ENCODE peak calls at places on chromosomes 4 and X, in eight cellular contexts. U is H9, O is fibroblast of lung, Z is IMR-90, K is K562, G is H1, C is mesenchymal stem cell, Q is HCT116. W is an unnamed sample.
A peak's percentile ranks its signal among the peaks of the same experiment; 100 is the strongest.

GRCh38 chrX:81174286-81174685 is 27.4 kb downstream of the HMGN5 start:
- DNase-seq in U (no peak), O (peak; percentile 49), Z (peak; percentile 37), K (no peak), G (no peak), C (peak; percentile 29), Q (no peak), W (peak; percentile 63)

GRCh38 chrX:154800508-154801207 is 4.6 kb downstream of the MPP1 start:
- DNase-seq in U (no peak), O (no peak), Z (no peak), K (no peak), G (no peak), C (no peak), Q (no peak), W (no peak)

GRCh38 chr4:85368240-85368639 is 106.7 kb upstream of the ARHGAP24 start:
- DNase-seq in U (no peak), O (no peak), Z (no peak), K (no peak), G (no peak), C (no peak), Q (no peak), W (no peak)

GRCh38 chr4:23333946-23334878 is 555.6 kb downstream of the PPARGC1A start:
- DNase-seq in U (peak; percentile 61), O (peak; percentile 98), Z (peak; percentile 71), K (peak; percentile 16), G (no peak), C (peak; percentile 90), Q (no peak), W (peak; percentile 94)

GRCh38 chr4:141180991-141181760 is 39.5 kb upstream of the ZNF330 start:
- DNase-seq in U (no peak), O (no peak), Z (no peak), K (no peak), G (no peak), C (no peak), Q (no peak), W (no peak)

GRCh38 chr4:176910646-176911045 is 117.9 kb upstream of the VEGFC start:
- DNase-seq in U (no peak), O (no peak), Z (no peak), K (no peak), G (no peak), C (no peak), Q (no peak), W (no peak)

GRCh38 chr4:84920591-84920990 is 45.9 kb downstream of the WDFY3 start:
- DNase-seq in U (no peak), O (peak; percentile 88), Z (peak; percentile 78), K (no peak), G (no peak), C (peak; percentile 73), Q (no peak), W (no peak)

GRCh38 chrX:14673764-14674163 is 144.4 kb downstream of the GLRA2 start:
- DNase-seq in U (no peak), O (peak; percentile 91), Z (peak; percentile 91), K (no peak), G (no peak), C (peak; percentile 89), Q (peak; percentile 78), W (peak; percentile 92)

GRCh38 chr4:152556283-152556682 is 20.4 kb upstream of the FBXW7 start:
- DNase-seq in U (no peak), O (no peak), Z (no peak), K (no peak), G (no peak), C (no peak), Q (no peak), W (no peak)

GRCh38 chr4:152563209-152563608 is 27.3 kb upstream of the FBXW7 start:
- DNase-seq in U (no peak), O (no peak), Z (no peak), K (no peak), G (no peak), C (no peak), Q (no peak), W (no peak)

GRCh38 chr4:152556814-152557213 is 20.9 kb upstream of the FBXW7 start:
- DNase-seq in U (no peak), O (no peak), Z (no peak), K (no peak), G (no peak), C (no peak), Q (no peak), W (no peak)

GRCh38 chr4:152564336-152564735 is 28.4 kb upstream of the FBXW7 start:
- DNase-seq in U (no peak), O (no peak), Z (no peak), K (no peak), G (no peak), C (no peak), Q (no peak), W (no peak)

DNA sequence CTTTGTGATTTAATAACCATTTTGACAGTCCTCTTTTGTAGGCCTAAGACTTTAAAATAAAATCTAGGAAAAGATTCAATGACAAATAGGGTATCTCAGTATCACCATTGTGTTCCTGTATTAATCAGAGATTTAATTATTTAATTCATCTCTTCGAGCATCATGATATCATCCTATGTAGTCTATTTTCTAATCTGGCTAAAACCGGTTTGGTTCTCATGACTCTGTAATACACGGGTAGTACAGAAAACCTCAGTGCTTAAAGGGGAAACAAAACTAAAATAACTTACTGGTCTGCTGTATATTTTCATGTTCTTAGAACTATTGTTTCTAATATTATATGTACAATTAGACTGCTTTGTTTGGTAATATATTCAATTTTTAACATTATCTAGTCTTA is 23.7 kb upstream of the FBXW7 start:
- DNase-seq in U (no peak), O (no peak), Z (no peak), K (no peak), G (no peak), C (no peak), Q (no peak), W (no peak)
- H2AFZ ChIP-seq in U (no peak overlapping the region), O (no peak overlapping the region), Z (no peak overlapping the region), K (no peak overlapping the region), G (no peak overlapping the region), C (no peak overlapping the region), Q (no peak overlapping the region), W (no peak overlapping the region)

GRCh38 chr4:110084154-110084553 is 114.3 kb downstream of the ELOVL6 start:
- DNase-seq in U (no peak), O (no peak), Z (no peak), K (no peak), G (no peak), C (no peak), Q (no peak), W (no peak)

GRCh38 chr4:110088670-110089069 is 109.7 kb downstream of the ELOVL6 start:
- DNase-seq in U (no peak), O (peak; percentile 65), Z (peak; percentile 76), K (no peak), G (no peak), C (peak; percentile 81), Q (peak; percentile 48), W (no peak)

GRCh38 chr4:110085131-110085530 is 113.3 kb downstream of the ELOVL6 start:
- DNase-seq in U (no peak), O (peak; percentile 73), Z (peak; percentile 35), K (peak; percentile 30), G (no peak), C (no peak), Q (no peak), W (no peak)

GRCh38 chr4:110091426-110091825 is 107.0 kb downstream of the ELOVL6 start:
- DNase-seq in U (no peak), O (peak; percentile 79), Z (peak; percentile 88), K (no peak), G (no peak), C (peak; percentile 34), Q (peak; percentile 64), W (no peak)

GRCh38 chr4:110087116-110087708 is 111.2 kb downstream of the ELOVL6 start:
- DNase-seq in U (no peak), O (peak; percentile 84), Z (peak; percentile 83), K (no peak), G (no peak), C (peak; percentile 64), Q (peak; percentile 51), W (no peak)
- H3K9ac ChIP-seq in U (no peak overlapping the region), O (no peak overlapping the region), Z (no peak overlapping the region), K (no peak overlapping the region), G (no peak overlapping the region), C (peak overlapping the region; percentile 65), Q (no peak overlapping the region), W (no peak overlapping the region)

GRCh38 chr4:38284294-38285045 is 324.3 kb downstream of the PTTG2 start:
- DNase-seq in U (no peak), O (peak; percentile 11), Z (no peak), K (peak; percentile 42), G (no peak), C (no peak), Q (no peak), W (no peak)

GRCh38 chr4:38283724-38284123 is 323.5 kb downstream of the PTTG2 start:
- DNase-seq in U (no peak), O (no peak), Z (no peak), K (no peak), G (no peak), C (no peak), Q (no peak), W (no peak)

GRCh38 chr4:38290360-38290759 is 330.2 kb downstream of the PTTG2 start:
- DNase-seq in U (no peak), O (peak; percentile 49), Z (peak; percentile 70), K (no peak), G (no peak), C (peak; percentile 23), Q (no peak), W (no peak)

GRCh38 chr4:38290914-38291313 is 330.7 kb downstream of the PTTG2 start:
- DNase-seq in U (no peak), O (no peak), Z (no peak), K (no peak), G (no peak), C (no peak), Q (no peak), W (no peak)

DNA sequence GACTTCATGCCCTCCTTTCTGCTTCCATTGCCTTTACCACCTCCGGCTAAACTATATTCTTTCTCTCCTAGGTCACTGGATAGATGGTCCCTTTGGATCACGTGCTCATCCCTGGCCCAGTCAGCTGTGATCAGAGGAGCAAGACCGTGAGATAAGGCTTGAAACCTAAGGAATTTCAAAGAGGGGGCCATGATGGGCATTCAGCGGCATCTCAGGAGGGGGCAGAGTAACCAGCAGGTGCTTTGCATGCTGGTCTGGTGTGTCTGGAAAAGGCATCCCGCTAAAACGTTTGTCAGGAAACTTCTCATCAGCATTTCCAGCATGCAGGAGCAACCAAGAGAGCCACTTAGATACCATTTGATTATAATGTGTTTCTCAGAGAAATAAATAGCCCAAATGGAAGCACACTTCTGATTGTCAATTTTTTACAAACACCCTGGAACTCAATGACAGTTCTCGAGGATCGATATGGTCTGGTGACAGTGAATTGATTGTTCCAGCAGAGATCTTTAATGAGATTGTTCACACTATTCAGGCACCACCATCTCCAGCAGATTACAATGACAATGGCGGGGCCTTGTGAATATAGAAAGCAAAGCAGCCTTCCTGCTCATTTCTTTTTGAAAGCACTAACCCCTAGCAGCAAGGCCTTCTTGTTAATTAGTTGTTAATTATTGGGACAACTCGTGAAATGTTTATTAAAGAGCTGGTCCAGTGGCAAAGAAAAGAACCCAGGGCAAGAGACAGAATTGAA is 327.1 kb downstream of the PTTG2 start:
- DNase-seq in U (no peak), O (no peak), Z (no peak), K (no peak), G (no peak), C (no peak), Q (no peak), W (no peak)
- H2AFZ ChIP-seq in U (no peak overlapping the region), O (no peak overlapping the region), Z (no peak overlapping the region), K (peak overlapping the region; percentile 12), G (peak overlapping the region; percentile 20), C (no peak overlapping the region), Q (no peak overlapping the region), W (no peak overlapping the region)

GRCh38 chr4:15018389-15018788 is 16.1 kb downstream of the CPEB2 start:
- DNase-seq in U (no peak), O (no peak), Z (no peak), K (no peak), G (no peak), C (no peak), Q (no peak), W (no peak)

GRCh38 chr4:15024386-15024785 is 22.1 kb downstream of the CPEB2 start:
- DNase-seq in U (no peak), O (no peak), Z (peak; percentile 30), K (no peak), G (no peak), C (no peak), Q (no peak), W (no peak)

GRCh38 chr4:15020502-15021286 is 18.4 kb downstream of the CPEB2 start:
- DNase-seq in U (no peak), O (no peak), Z (no peak), K (no peak), G (no peak), C (no peak), Q (no peak), W (no peak)

GRCh38 chr4:15021301-15021700 is 19.0 kb downstream of the CPEB2 start:
- DNase-seq in U (no peak), O (no peak), Z (no peak), K (no peak), G (no peak), C (no peak), Q (no peak), W (no peak)

DNA sequence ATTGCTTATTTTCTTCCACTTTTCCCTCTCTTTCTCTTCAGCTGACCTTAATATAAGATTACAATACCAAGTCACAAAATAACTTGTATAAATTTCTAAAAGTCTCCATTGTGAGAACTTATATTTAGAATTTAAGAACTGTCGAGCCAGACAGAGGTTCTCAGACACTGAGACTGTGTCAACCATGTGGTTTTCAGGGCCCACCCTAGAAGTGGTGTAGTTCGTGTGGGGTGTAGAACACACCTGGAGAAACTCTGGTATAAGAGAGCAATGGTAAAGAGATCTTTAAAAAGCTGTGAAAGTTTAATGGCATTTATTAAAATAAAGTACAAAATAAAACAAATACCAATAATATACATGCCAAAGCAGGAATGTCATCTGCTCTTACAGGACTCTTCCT is 19.7 kb downstream of the CPEB2 start:
- DNase-seq in U (no peak), O (no peak), Z (no peak), K (no peak), G (no peak), C (no peak), Q (no peak), W (no peak)
- H3K9ac ChIP-seq in U (no peak overlapping the region), O (no peak overlapping the region), Z (no peak overlapping the region), K (no peak overlapping the region), G (no peak overlapping the region), C (peak overlapping the region; percentile 36), Q (no peak overlapping the region), W (no peak overlapping the region)

W was measured in Karpas-422.